ENCODE peak calls at places on chromosomes 16 and 17, in six cellular contexts. One of them, this sample, is unnamed.

GRCh38 chr16:55815320-55815719 is 17.6 kb downstream of the CES1 start:
- DNase-seq in stomach: no peak
- DNase-seq in tibial artery: no peak
- DNase-seq in left ventricle myocardium inferior: no peak
- DNase-seq in HepG2: no peak
- DNase-seq in cardiac fibroblast: no peak
- DNase-seq in this sample: no peak

GRCh38 chr16:35207059-35207999 is 1747.9 kb downstream of the TP53TG3F start:
- DNase-seq in stomach: no peak
- DNase-seq in tibial artery: no peak
- DNase-seq in left ventricle myocardium inferior: no peak
- DNase-seq in HepG2: no peak
- DNase-seq in cardiac fibroblast: no peak
- DNase-seq in this sample: no peak

GRCh38 chr16:559021-559380 is 1.2 kb upstream of the PRR35 start:
- DNase-seq in stomach: no peak
- DNase-seq in tibial artery: no peak
- DNase-seq in left ventricle myocardium inferior: no peak
- DNase-seq in HepG2: no peak
- DNase-seq in cardiac fibroblast: no peak
- DNase-seq in this sample: no peak

GRCh38 chr17:73933871-73934270 is 269.6 kb upstream of the RPL38 start:
- DNase-seq in stomach: no peak
- DNase-seq in tibial artery: no peak
- DNase-seq in left ventricle myocardium inferior: no peak
- DNase-seq in HepG2: no peak
- DNase-seq in cardiac fibroblast: peak; percentile 10
- DNase-seq in this sample: no peak

GRCh38 chr17:77769215-77769614 is 189.3 kb upstream of the TNRC6C start:
- DNase-seq in stomach: no peak
- DNase-seq in tibial artery: no peak
- DNase-seq in left ventricle myocardium inferior: no peak
- DNase-seq in HepG2: no peak
- DNase-seq in cardiac fibroblast: peak; percentile 20
- DNase-seq in this sample: peak; percentile 4

GRCh38 chr17:60161598-60162330 is 12.0 kb downstream of the CA4 start:
- DNase-seq in stomach: peak; percentile 50
- DNase-seq in tibial artery: no peak
- DNase-seq in left ventricle myocardium inferior: no peak
- DNase-seq in HepG2: no peak
- DNase-seq in cardiac fibroblast: no peak
- DNase-seq in this sample: no peak

GRCh38 chr17:17886253-17886652 is 49.5 kb upstream of the SREBF1 start:
- DNase-seq in stomach: no peak
- DNase-seq in tibial artery: no peak
- DNase-seq in left ventricle myocardium inferior: peak; percentile 66
- DNase-seq in HepG2: no peak
- DNase-seq in cardiac fibroblast: no peak
- DNase-seq in this sample: no peak

GRCh38 chr17:37737081-37737480 is 7.8 kb downstream of the HNF1B start:
- DNase-seq in stomach: no peak
- DNase-seq in tibial artery: no peak
- DNase-seq in left ventricle myocardium inferior: no peak
- DNase-seq in HepG2: peak; percentile 36
- DNase-seq in cardiac fibroblast: no peak
- DNase-seq in this sample: no peak

GRCh38 chr16:3950343-3951193 is 70.1 kb upstream of the CREBBP start:
- DNase-seq in stomach: peak; percentile 54
- DNase-seq in tibial artery: peak; percentile 95
- DNase-seq in left ventricle myocardium inferior: peak; percentile 86
- DNase-seq in HepG2: no peak
- DNase-seq in cardiac fibroblast: peak; percentile 99
- DNase-seq in this sample: peak; percentile 53

GRCh38 chr16:57256601-57257395 is 11.7 kb downstream of the ARL2BP start:
- DNase-seq in stomach: peak; percentile 18
- DNase-seq in tibial artery: peak; percentile 51
- DNase-seq in left ventricle myocardium inferior: no peak
- DNase-seq in HepG2: no peak
- DNase-seq in cardiac fibroblast: no peak
- DNase-seq in this sample: no peak

GRCh38 chr17:542943-543342 is 171.7 kb downstream of the VPS53 start:
- DNase-seq in stomach: no peak
- DNase-seq in tibial artery: no peak
- DNase-seq in left ventricle myocardium inferior: no peak
- DNase-seq in HepG2: no peak
- DNase-seq in cardiac fibroblast: no peak
- DNase-seq in this sample: no peak

GRCh38 chr16:16982614-16983013 is 488.1 kb downstream of the XYLT1 start:
- DNase-seq in stomach: no peak
- DNase-seq in tibial artery: no peak
- DNase-seq in left ventricle myocardium inferior: no peak
- DNase-seq in HepG2: no peak
- DNase-seq in cardiac fibroblast: no peak
- DNase-seq in this sample: no peak

GRCh38 chr17:41184480-41184961 is at the start of gene KRTAP4-1:
- DNase-seq in stomach: no peak
- DNase-seq in tibial artery: no peak
- DNase-seq in left ventricle myocardium inferior: no peak
- DNase-seq in HepG2: no peak
- DNase-seq in cardiac fibroblast: no peak
- DNase-seq in this sample: no peak

GRCh38 chr17:7555320-7555948 is 3.1 kb upstream of the TNFSF13 start:
- DNase-seq in stomach: no peak
- DNase-seq in tibial artery: no peak
- DNase-seq in left ventricle myocardium inferior: no peak
- DNase-seq in HepG2: no peak
- DNase-seq in cardiac fibroblast: no peak
- DNase-seq in this sample: no peak

GRCh38 chr17:39781814-39782213 is 44.1 kb downstream of the GRB7 start:
- DNase-seq in stomach: no peak
- DNase-seq in tibial artery: no peak
- DNase-seq in left ventricle myocardium inferior: no peak
- DNase-seq in HepG2: no peak
- DNase-seq in cardiac fibroblast: no peak
- DNase-seq in this sample: no peak

GRCh38 chr16:54633943-54634362 is 296.7 kb upstream of the IRX5 start:
- DNase-seq in stomach: peak; percentile 47
- DNase-seq in tibial artery: peak; percentile 85
- DNase-seq in left ventricle myocardium inferior: no peak
- DNase-seq in HepG2: peak; percentile 14
- DNase-seq in cardiac fibroblast: no peak
- DNase-seq in this sample: no peak

GRCh38 chr16:82782715-82783251 is 156.0 kb downstream of the CDH13 start:
- DNase-seq in stomach: no peak
- DNase-seq in tibial artery: no peak
- DNase-seq in left ventricle myocardium inferior: peak; percentile 27
- DNase-seq in HepG2: no peak
- DNase-seq in cardiac fibroblast: peak; percentile 24
- DNase-seq in this sample: no peak

GRCh38 chr17:31449746-31450145 is 58.3 kb downstream of the RAB11FIP4 start:
- DNase-seq in stomach: no peak
- DNase-seq in tibial artery: no peak
- DNase-seq in left ventricle myocardium inferior: no peak
- DNase-seq in HepG2: no peak
- DNase-seq in cardiac fibroblast: no peak
- DNase-seq in this sample: no peak

GRCh38 chr17:41777579-41778188 is 8.8 kb downstream of the JUP start:
- DNase-seq in stomach: peak; percentile 78
- DNase-seq in tibial artery: no peak
- DNase-seq in left ventricle myocardium inferior: peak; percentile 83
- DNase-seq in HepG2: peak; percentile 77
- DNase-seq in cardiac fibroblast: peak; percentile 98
- DNase-seq in this sample: peak; percentile 93

GRCh38 chr16:12573730-12574383 is 229.8 kb downstream of the CPPED1 start:
- DNase-seq in stomach: peak; percentile 79
- DNase-seq in tibial artery: peak; percentile 61
- DNase-seq in left ventricle myocardium inferior: peak; percentile 34
- DNase-seq in HepG2: peak; percentile 86
- DNase-seq in cardiac fibroblast: peak; percentile 47
- DNase-seq in this sample: peak; percentile 7
- TF ChIP-seq CTCF in stomach: peak; percentile 27
- TF ChIP-seq CTCF in tibial artery: peak; percentile 38
- TF ChIP-seq CTCF in left ventricle myocardium inferior: peak; percentile 62
- TF ChIP-seq CTCF in HepG2: peak; percentile 93
- TF ChIP-seq CTCF in cardiac fibroblast: peak; percentile 63
- TF ChIP-seq CTCF in this sample: peak; percentile 70

DNA sequence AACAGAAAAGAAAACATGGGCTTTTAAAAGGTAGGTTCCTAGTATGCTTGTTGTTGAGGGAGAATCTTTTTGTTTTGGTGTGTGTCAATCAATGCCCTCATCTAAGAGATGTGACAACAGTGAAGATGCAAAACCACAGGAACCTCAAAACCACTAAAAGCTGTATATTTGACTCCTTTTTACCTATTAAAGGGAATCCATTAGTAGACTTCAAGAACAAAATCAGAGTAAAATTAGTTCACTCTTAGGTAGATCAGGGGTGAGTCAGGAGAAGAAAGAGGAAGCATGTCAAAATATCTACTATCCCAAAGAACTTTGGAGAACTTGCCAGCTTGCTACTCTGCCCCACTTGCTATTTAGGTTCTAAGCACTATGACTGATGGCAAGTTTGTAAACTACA is 89.1 kb downstream of the CDK5R1 start:
- DNase-seq in stomach: no peak
- DNase-seq in tibial artery: no peak
- DNase-seq in left ventricle myocardium inferior: no peak
- DNase-seq in HepG2: no peak
- DNase-seq in cardiac fibroblast: no peak
- DNase-seq in this sample: no peak
- H3K4me3 ChIP-seq in stomach: no peak overlapping the region
- H3K4me3 ChIP-seq in tibial artery: no peak overlapping the region
- H3K4me3 ChIP-seq in left ventricle myocardium inferior: no peak overlapping the region
- H3K4me3 ChIP-seq in HepG2: no peak overlapping the region
- H3K4me3 ChIP-seq in cardiac fibroblast: no peak overlapping the region
- H3K4me3 ChIP-seq in this sample: no peak overlapping the region

DNA sequence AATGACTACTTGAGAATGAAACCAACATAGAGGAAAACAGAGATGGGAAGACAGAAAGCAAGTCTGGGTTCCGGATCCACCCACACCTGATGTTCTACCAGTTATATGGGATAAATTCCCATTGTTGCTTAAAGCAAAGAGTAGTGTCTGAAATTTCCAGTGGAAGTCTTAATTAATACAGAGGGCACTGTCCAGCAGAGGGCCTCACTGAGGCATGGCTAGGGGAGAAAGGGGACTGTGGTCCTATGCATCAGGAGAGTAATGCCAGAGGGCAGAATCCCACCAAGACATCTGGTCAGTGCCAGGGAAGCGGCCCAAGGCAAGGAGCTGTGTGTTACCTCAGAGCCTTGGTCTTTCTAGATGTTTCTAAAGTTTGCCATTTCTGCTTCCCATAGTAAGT is 7.5 kb upstream of the UMOD start:
- DNase-seq in stomach: no peak
- DNase-seq in tibial artery: no peak
- DNase-seq in left ventricle myocardium inferior: no peak
- DNase-seq in HepG2: peak; percentile 39
- DNase-seq in cardiac fibroblast: no peak
- DNase-seq in this sample: no peak
- TF ChIP-seq CTCF in stomach: no peak
- TF ChIP-seq CTCF in tibial artery: no peak
- TF ChIP-seq CTCF in left ventricle myocardium inferior: no peak
- TF ChIP-seq CTCF in HepG2: peak; percentile 76
- TF ChIP-seq CTCF in cardiac fibroblast: no peak
- TF ChIP-seq CTCF in this sample: no peak

GRCh38 chr17:49210158-49211029 is at the start of the genes ABI3 and GNGT2:
- DNase-seq in stomach: peak; percentile 37
- DNase-seq in tibial artery: no peak
- DNase-seq in left ventricle myocardium inferior: peak; percentile 36
- DNase-seq in HepG2: no peak
- DNase-seq in cardiac fibroblast: peak; percentile 54
- DNase-seq in this sample: no peak
- H3K4me3 ChIP-seq in stomach: peak within 1 kb of the TSS; percentile 44
- H3K4me3 ChIP-seq in tibial artery: peak within 1 kb of the TSS; percentile 35
- H3K4me3 ChIP-seq in left ventricle myocardium inferior: peak within 1 kb of the TSS; percentile 68
- H3K4me3 ChIP-seq in HepG2: no peak within 1 kb of the TSS
- H3K4me3 ChIP-seq in cardiac fibroblast: no peak within 1 kb of the TSS
- H3K4me3 ChIP-seq in this sample: no peak within 1 kb of the TSS

GRCh38 chr17:45828171-45829133 is 16.2 kb upstream of the SPPL2C start:
- DNase-seq in stomach: no peak
- DNase-seq in tibial artery: no peak
- DNase-seq in left ventricle myocardium inferior: no peak
- DNase-seq in HepG2: no peak
- DNase-seq in cardiac fibroblast: no peak
- DNase-seq in this sample: no peak
- TF ChIP-seq CTCF in stomach: no peak
- TF ChIP-seq CTCF in tibial artery: no peak
- TF ChIP-seq CTCF in left ventricle myocardium inferior: no peak
- TF ChIP-seq CTCF in HepG2: no peak
- TF ChIP-seq CTCF in cardiac fibroblast: no peak
- TF ChIP-seq CTCF in this sample: no peak

DNA sequence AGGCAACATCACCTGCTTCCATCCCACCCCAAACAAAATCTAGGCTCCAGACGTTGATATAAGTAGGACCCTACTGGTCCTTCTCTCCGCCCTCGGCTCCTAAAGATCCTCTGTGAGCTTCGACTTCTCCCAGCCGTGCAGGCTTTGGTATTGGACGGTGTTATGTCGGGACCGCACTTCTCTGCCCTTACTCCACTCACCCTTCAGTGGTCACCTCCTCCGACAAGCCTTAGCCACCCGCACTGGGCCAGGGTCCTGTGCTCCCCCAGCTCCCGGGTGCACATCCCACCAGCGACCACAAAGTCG is 1.6 kb downstream of the PSMB10 start:
- DNase-seq in stomach: no peak
- DNase-seq in tibial artery: no peak
- DNase-seq in left ventricle myocardium inferior: no peak
- DNase-seq in HepG2: no peak
- DNase-seq in cardiac fibroblast: no peak
- DNase-seq in this sample: no peak
- H3K4me3 ChIP-seq in stomach: peak overlapping the region; percentile 89
- H3K4me3 ChIP-seq in tibial artery: peak overlapping the region; percentile 94
- H3K4me3 ChIP-seq in left ventricle myocardium inferior: peak overlapping the region; percentile 91
- H3K4me3 ChIP-seq in HepG2: peak overlapping the region; percentile 97
- H3K4me3 ChIP-seq in cardiac fibroblast: peak overlapping the region; percentile 97
- H3K4me3 ChIP-seq in this sample: peak overlapping the region; percentile 99

This sample was measured in LNCaP clone FGC.